ENCODE peak calls at places on chromosomes 3 and 15, in six cellular contexts. F, W, H, V, C and P are unnamed samples.

GRCh38 chr15:87874896-87875661 is 381.5 kb downstream of the NTRK3 start:
- DNase-seq in V (no peak), H (no peak), F (no peak), C (no peak), W (no peak), P (no peak)

GRCh38 chr3:191280111-191280510 is 49.1 kb upstream of the CCDC50 start:
- DNase-seq in F (no peak), V (no peak), C (no peak), W (no peak), H (no peak), P (no peak)

GRCh38 chr3:14725564-14726420 is 50.9 kb downstream of the C3orf20 start:
- DNase-seq in V (no peak), H (no peak), C (no peak), W (no peak), F (no peak), P (no peak)

GRCh38 chr3:158105710-158106438 is at the start of gene SHOX2:
- DNase-seq in F (no peak), W (no peak), H (no peak), V (peak; percentile 72), C (no peak), P (no peak)

GRCh38 chr3:1275495-1275894 is 182.7 kb downstream of the CNTN6 start:
- DNase-seq in H (no peak), W (no peak), C (no peak), F (no peak), V (peak; percentile 11), P (no peak)

GRCh38 chr3:15611018-15611417 is 9.5 kb downstream of the BTD start:
- DNase-seq in C (no peak), H (no peak), W (no peak), F (no peak), V (no peak), P (no peak)

GRCh38 chr15:37135225-37135624 is 34.9 kb upstream of the MEIS2 start:
- DNase-seq in V (peak; percentile 30), C (no peak), H (no peak), F (no peak), W (no peak), P (no peak)

GRCh38 chr3:143727391-143727790 is 120.9 kb downstream of the SLC9A9 start:
- DNase-seq in V (no peak), C (no peak), F (no peak), H (no peak), W (no peak), P (no peak)

GRCh38 chr3:191238321-191238817 is 39.3 kb downstream of the OSTN start:
- DNase-seq in W (peak; percentile 29), H (no peak), C (no peak), F (no peak), V (no peak), P (no peak)

GRCh38 chr3:119279101-119279554 is 15.1 kb upstream of the ARHGAP31 start:
- DNase-seq in V (no peak), C (no peak), H (no peak), F (no peak), W (no peak), P (no peak)

GRCh38 chr3:22542311-22542710 is 660.8 kb upstream of the UBE2E2 start:
- DNase-seq in V (no peak), F (no peak), C (no peak), H (no peak), W (no peak), P (no peak)
- TF ChIP-seq TAF1 in V (no peak), F (no peak), C (no peak), H (no peak), W (no peak), P (no peak)

GRCh38 chr15:75202251-75203016 is 752 bp downstream of the C15orf39 start:
- DNase-seq in V (peak; percentile 82), W (peak; percentile 38), H (no peak), F (peak; percentile 76), C (no peak), P (peak; percentile 82)
- TF ChIP-seq POLR2A in V (no peak), W (no peak), H (no peak), F (peak; percentile 76), C (peak; percentile 92), P (peak; percentile 63)

GRCh38 chr15:71048913-71049675 is 66.2 kb upstream of the THSD4 start:
- DNase-seq in W (no peak), V (no peak), C (no peak), F (no peak), H (no peak), P (no peak)

GRCh38 chr15:71049706-71050422 is 65.4 kb upstream of the THSD4 start:
- DNase-seq in H (no peak), C (no peak), V (no peak), W (no peak), F (no peak), P (no peak)

GRCh38 chr15:71052356-71052755 is 62.9 kb upstream of the THSD4 start:
- DNase-seq in V (no peak), F (no peak), H (no peak), C (no peak), W (no peak), P (no peak)

GRCh38 chr15:71050461-71050860 is 64.8 kb upstream of the THSD4 start:
- DNase-seq in H (no peak), V (no peak), F (no peak), W (no peak), C (no peak), P (no peak)

DNA sequence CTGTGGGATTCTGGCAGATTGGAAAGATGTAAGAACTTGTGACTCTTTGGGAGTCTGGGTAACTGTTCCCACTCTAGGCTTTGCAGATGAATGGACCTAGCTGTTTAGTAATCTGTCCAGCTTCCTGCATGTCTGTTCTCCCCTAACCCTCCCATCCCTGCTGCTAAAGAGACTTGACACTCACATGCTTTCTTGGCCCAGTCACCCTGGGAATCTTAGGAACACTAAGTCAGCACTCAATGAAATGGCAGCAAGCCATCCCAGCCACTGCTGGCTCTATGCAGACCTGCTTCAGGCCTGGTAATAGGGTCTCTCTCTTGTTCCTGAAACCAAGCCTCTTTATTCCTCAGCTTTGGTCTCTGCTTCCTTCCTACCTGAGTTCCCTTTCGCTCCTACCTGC is 63.7 kb upstream of the THSD4 start:
- DNase-seq in H (no peak), F (no peak), W (no peak), C (no peak), V (no peak), P (no peak)
- TF ChIP-seq TAF1 in H (no peak), F (no peak), W (no peak), C (no peak), V (no peak), P (no peak)

GRCh38 chr3:185988816-185989175 is 51.0 kb upstream of the TRA2B start:
- DNase-seq in V (no peak), F (no peak), W (no peak), H (no peak), C (no peak), P (no peak)

GRCh38 chr3:185988080-185988815 is 50.4 kb upstream of the TRA2B start:
- DNase-seq in H (no peak), C (no peak), V (no peak), W (no peak), F (no peak), P (no peak)

GRCh38 chr3:185984203-185984602 is 46.4 kb upstream of the TRA2B start:
- DNase-seq in F (no peak), C (no peak), V (no peak), W (no peak), H (no peak), P (no peak)

GRCh38 chr3:185983495-185984141 is 45.8 kb upstream of the TRA2B start:
- DNase-seq in V (peak; percentile 81), H (peak; percentile 90), W (peak; percentile 65), C (no peak), F (peak; percentile 45), P (peak; percentile 42)

GRCh38 chr3:185986201-185986600 is 48.4 kb upstream of the TRA2B start:
- DNase-seq in V (peak; percentile 51), C (no peak), H (no peak), W (no peak), F (no peak), P (no peak)
- TF ChIP-seq POLR2A in V (no peak), C (no peak), H (no peak), W (no peak), F (no peak), P (no peak)

DNA sequence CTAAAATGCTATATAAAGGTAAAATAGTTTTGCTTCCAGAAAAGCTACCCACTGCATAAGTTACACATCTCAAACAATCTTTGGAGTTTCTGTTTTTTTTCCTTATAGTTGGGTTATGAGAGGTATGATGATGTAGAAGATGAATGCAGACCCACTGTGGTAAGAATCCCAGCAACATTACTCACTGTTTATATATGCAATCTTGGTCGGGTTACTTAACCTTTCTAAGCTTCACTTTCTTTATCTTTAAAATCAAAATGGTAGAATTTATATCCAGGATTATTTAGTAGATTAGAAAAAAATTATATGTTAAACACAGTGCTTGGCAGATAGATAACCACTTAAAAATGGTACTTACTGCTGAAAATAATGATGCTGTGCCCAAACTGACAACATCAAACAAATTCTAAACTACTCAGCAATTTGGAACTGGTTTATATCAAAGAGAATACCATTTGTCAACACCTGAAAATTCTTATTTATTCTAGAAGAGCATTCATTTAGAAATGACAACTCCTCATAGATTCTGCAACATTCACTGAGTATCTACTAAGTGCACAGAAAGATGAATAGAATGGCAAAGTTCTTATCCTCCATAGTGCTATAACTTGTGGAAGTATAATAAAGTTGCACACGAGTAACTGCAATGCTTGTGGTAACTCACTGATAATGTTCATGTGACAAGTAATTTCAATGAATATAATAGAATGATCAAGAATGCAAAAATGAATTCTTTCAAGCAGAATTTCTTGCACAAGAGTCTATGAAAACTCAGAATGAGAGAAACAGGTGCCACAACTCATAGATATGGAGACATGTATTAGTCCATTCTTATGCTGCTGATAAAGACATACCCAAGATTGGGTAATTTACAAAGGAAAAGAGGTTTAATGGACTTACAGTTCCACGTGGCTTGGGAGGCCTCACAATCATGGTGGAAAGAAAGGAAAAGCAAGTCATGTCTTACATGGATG is 129.0 kb upstream of the SLC7A14 start:
- DNase-seq in C (no peak), V (no peak), H (no peak), W (no peak), F (no peak), P (no peak)
- TF ChIP-seq TAF1 in C (no peak), V (no peak), H (no peak), W (no peak), F (no peak), P (no peak)

GRCh38 chr15:74958320-74958907 is 1.8 kb upstream of the RPP25 start:
- DNase-seq in W (peak; percentile 68), F (no peak), V (no peak), C (no peak), H (peak; percentile 63), P (no peak)
- TF ChIP-seq POLR2A in W (no peak), F (no peak), V (no peak), C (no peak), H (no peak), P (no peak)

DNA sequence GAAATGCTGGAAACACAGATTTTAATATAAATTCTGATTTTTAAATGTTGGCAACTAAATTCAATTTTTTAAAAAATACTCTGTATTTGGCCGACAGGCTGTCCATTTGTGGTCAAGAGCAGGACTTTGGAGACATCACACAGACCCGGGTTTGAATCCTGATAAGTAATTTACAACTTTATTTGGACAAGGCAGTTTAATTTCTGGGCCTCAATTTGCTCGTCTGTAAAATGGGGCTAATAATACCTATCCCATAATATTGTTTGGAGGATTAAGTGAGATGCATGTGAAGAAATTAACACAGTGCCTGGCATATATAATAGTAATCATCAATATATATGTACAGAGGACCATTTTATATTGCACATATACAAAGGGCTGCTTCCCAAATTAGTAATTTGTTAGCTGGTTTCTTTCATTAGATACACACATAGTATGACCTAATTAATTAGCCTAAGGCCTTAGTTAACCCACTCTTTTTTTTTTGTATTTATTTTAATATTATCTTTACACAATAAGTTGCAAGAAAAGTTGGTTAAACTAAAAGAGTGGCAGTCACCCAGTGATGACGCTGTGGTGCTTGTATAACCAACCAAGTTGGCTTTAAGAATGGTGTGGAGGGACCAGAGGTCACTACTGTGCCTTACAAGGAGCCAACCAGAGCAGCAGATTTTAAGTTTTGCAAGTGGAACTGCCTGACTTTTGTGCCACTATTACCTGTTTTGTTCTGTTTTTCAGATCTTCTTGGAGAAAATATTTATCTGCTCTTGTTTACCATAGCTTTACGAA is 709 bp downstream of the PIGB start:
- DNase-seq in C (peak; percentile 32), H (no peak), W (no peak), F (no peak), V (peak; percentile 76), P (no peak)
- TF ChIP-seq TAF1 in C (no peak), H (no peak), W (no peak), F (no peak), V (peak; percentile 19), P (no peak)